ENCODE peak calls at places on chromosomes 13 and 19, in six cellular contexts. U, A, Y, L, C and M are unnamed samples.

GRCh38 chr13:107669356-107669755 is 546.0 kb downstream of the LIG4 start:
- DNase-seq in L (peak), A (no peak), U (no peak), Y (no peak), C (no peak), M (no peak)

GRCh38 chr19:28299649-28300048 is 913.3 kb downstream of the UQCRFS1 start:
- DNase-seq in Y (no peak), U (no peak), A (no peak), L (no peak), C (no peak), M (no peak)

GRCh38 chr13:78589206-78589605 is 14.1 kb downstream of the POU4F1 start:
- DNase-seq in L (peak), C (peak), A (no peak), Y (peak), U (no peak), M (peak)

GRCh38 chr13:99392126-99392805 is 85.1 kb upstream of the GPR183 start:
- DNase-seq in Y (no peak), C (no peak), A (no peak), L (no peak), U (no peak), M (no peak)

GRCh38 chr19:54415208-54415900 is at the start of gene TTYH1:
- DNase-seq in Y (peak), L (no peak), A (no peak), C (no peak), U (no peak), M (peak)

GRCh38 chr19:1845642-1846041 is 2.6 kb downstream of the REXO1 start:
- DNase-seq in L (no peak), U (no peak), C (no peak), Y (no peak), A (no peak), M (no peak)

GRCh38 chr13:33109319-33109718 is 93.1 kb downstream of the KL start:
- DNase-seq in L (peak), C (no peak), U (no peak), Y (no peak), A (no peak), M (no peak)

GRCh38 chr19:48053856-48054255 is 10.0 kb upstream of the CABP5 start:
- DNase-seq in C (no peak), L (no peak), Y (no peak), U (no peak), A (no peak), M (no peak)

GRCh38 chr19:35090795-35091214 is 24.8 kb upstream of the FXYD3 start:
- DNase-seq in A (no peak), Y (no peak), L (no peak), U (no peak), C (no peak), M (peak)

GRCh38 chr13:31038834-31039552 is 106.5 kb downstream of the TEX26 start:
- DNase-seq in U (no peak), L (peak), Y (no peak), C (no peak), A (no peak), M (no peak)

GRCh38 chr13:69168436-69168835 is 939.2 kb upstream of the ATXN8OS start:
- DNase-seq in A (no peak), Y (no peak), C (no peak), L (no peak), U (no peak), M (no peak)

GRCh38 chr19:18109363-18109730 is 11.8 kb downstream of the MAST3 start:
- DNase-seq in U (no peak), C (no peak), L (no peak), Y (no peak), A (no peak), M (no peak)

GRCh38 chr19:15836345-15836594 is 20.8 kb upstream of the OR10H1 start:
- DNase-seq in L (peak), Y (no peak), U (no peak), A (no peak), C (no peak), M (no peak)

GRCh38 chr19:23882493-23882892 is 32.2 kb upstream of the ZNF726 start:
- DNase-seq in Y (no peak), C (no peak), U (no peak), L (no peak), A (no peak), M (no peak)

GRCh38 chr19:36115453-36116343 is at the start of gene TBCB:
- DNase-seq in U (peak), C (peak), A (peak), L (peak), Y (peak), M (no peak)

GRCh38 chr13:46797468-46798237 is 692 bp upstream of the ESD start:
- DNase-seq in Y (peak), C (no peak), A (no peak), L (peak), U (no peak), M (no peak)

GRCh38 chr19:5403968-5404640 is 51.1 kb upstream of the ZNRF4 start:
- DNase-seq in C (peak), Y (peak), U (peak), A (peak), L (peak), M (peak)

GRCh38 chr13:90099847-90100246 is 1247.6 kb upstream of the MIR17HG start:
- DNase-seq in A (no peak), Y (no peak), L (no peak), U (no peak), C (no peak), M (no peak)

GRCh38 chr19:4403005-4403761 is 743 bp downstream of the CHAF1A start:
- DNase-seq in Y (no peak), C (no peak), U (no peak), A (no peak), L (no peak), M (peak)

GRCh38 chr19:51138549-51138979 is 3.5 kb upstream of the SIGLEC7 start:
- DNase-seq in Y (no peak), A (no peak), L (no peak), U (peak), C (peak), M (peak)

GRCh38 chr19:38730731-38731589 is 13.3 kb downstream of the CAPN12 start:
- DNase-seq in L (no peak), C (no peak), A (no peak), Y (no peak), U (peak), M (peak)

GRCh38 chr13:60617863-60618733 is 221.1 kb downstream of the TDRD3 start:
- DNase-seq in U (no peak), C (no peak), Y (no peak), A (no peak), L (peak), M (peak)

GRCh38 chr13:30504081-30504480 is 38.3 kb upstream of the HMGB1 start:
- DNase-seq in L (peak), A (no peak), Y (peak), U (no peak), C (no peak), M (no peak)

GRCh38 chr13:31213681-31214289 is 14.0 kb downstream of the B3GLCT start:
- DNase-seq in C (no peak), A (no peak), L (no peak), U (no peak), Y (no peak), M (no peak)

GRCh38 chr19:19860756-19861390 is 4.8 kb upstream of the ZNF253 start:
- DNase-seq in C (no peak), L (no peak), Y (peak), A (no peak), U (no peak), M (peak)

GRCh38 chr13:45086484-45086883 is 33.8 kb upstream of the GTF2F2 start:
- DNase-seq in C (no peak), A (no peak), L (peak), Y (no peak), U (no peak), M (no peak)

GRCh38 chr13:108496364-108497215 is 132.8 kb upstream of the MYO16 start:
- DNase-seq in Y (no peak), L (peak), A (no peak), U (no peak), C (no peak), M (peak)

GRCh38 chr19:1683869-1684572 is 31.6 kb upstream of the TCF3 start:
- DNase-seq in C (no peak), A (no peak), Y (peak), U (no peak), L (no peak), M (no peak)

GRCh38 chr13:105202384-105202783 is 1333.1 kb downstream of the EFNB2 start:
- DNase-seq in Y (no peak), L (peak), U (no peak), A (no peak), C (no peak), M (no peak)

GRCh38 chr13:76570485-76570884 is 315.7 kb downstream of the KCTD12 start:
- DNase-seq in A (no peak), L (no peak), U (no peak), C (no peak), Y (no peak), M (no peak)

GRCh38 chr19:47421244-47421786 is 2.0 kb upstream of the MEIS3 start:
- DNase-seq in Y (no peak), A (no peak), L (no peak), U (no peak), C (no peak), M (no peak)

GRCh38 chr19:47176627-47177090 is 46.0 kb downstream of the SAE1 start:
- DNase-seq in U (no peak), Y (no peak), L (peak), C (no peak), A (no peak), M (no peak)

GRCh38 chr19:31759359-31759758 is 410.1 kb upstream of the TSHZ3 start:
- DNase-seq in Y (no peak), A (no peak), L (no peak), U (no peak), C (no peak), M (no peak)

GRCh38 chr13:50529154-50529882 is 314.2 kb downstream of the DLEU7 start:
- DNase-seq in A (no peak), C (peak), L (peak), U (peak), Y (peak), M (peak)

GRCh38 chr13:102609696-102610095 is 12.9 kb downstream of the TPP2 start:
- DNase-seq in U (no peak), A (no peak), L (no peak), C (no peak), Y (no peak), M (no peak)

GRCh38 chr19:55299991-55300390 is 16.2 kb downstream of the BRSK1 start:
- DNase-seq in C (no peak), U (no peak), Y (no peak), L (no peak), A (no peak), M (no peak)

GRCh38 chr13:42626461-42626860 is 52.5 kb downstream of the TNFSF11 start:
- DNase-seq in A (no peak), C (no peak), Y (no peak), U (no peak), L (no peak), M (no peak)

GRCh38 chr13:36362251-36362650 is 16.1 kb upstream of the SPART start:
- DNase-seq in U (no peak), Y (no peak), C (no peak), A (no peak), L (peak), M (no peak)

GRCh38 chr19:4589579-4590410 is 30.3 kb upstream of the SEMA6B start:
- DNase-seq in U (no peak), Y (peak), L (no peak), C (peak), A (no peak), M (peak)

DNA sequence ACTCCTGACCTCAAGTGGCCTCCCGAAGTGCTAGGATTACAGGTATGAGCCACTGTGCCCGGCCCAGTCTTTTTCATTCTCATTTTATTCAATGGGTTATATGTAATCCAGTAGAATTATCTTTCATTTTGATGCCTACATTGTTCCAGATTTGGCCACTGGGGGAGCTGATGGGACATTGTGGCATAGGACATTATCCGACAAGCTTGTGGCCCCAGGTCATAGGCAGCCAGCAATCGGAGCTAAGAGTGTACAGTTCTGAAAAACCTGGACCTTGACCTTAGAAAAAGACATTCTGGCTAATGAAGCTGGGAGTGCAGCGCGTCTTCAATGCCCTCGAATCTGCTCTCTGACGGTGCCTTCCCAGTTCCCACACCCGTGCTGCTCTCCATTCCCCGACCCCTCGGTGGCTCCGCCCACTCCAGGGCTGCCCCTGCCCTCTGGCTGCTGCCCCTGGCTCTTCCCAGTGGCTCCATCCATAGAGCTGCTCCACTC is 108.7 kb downstream of the TEX29 start:
- DNase-seq in A (no peak), Y (peak), U (no peak), L (peak), C (no peak), M (peak)
- H3K4me3 ChIP-seq in A (no peak), Y (no peak), U (no peak), L (no peak), C (peak), M (peak)

GRCh38 chr19:37165635-37166034 is 6.9 kb downstream of the ZNF585A start:
- DNase-seq in Y (no peak), U (no peak), A (no peak), C (no peak), L (no peak), M (no peak)

GRCh38 chr19:37160153-37160552 is 12.3 kb downstream of the ZNF585A start:
- DNase-seq in Y (no peak), U (no peak), C (no peak), L (no peak), A (no peak), M (no peak)
- TF ChIP-seq CTCF in Y (no peak), U (no peak), C (no peak), L (no peak), A (no peak), M (no peak)

GRCh38 chr19:12783849-12784393 is 7.4 kb upstream of the JUNB start:
- DNase-seq in C (peak), Y (no peak), L (no peak), U (peak), A (no peak), M (peak)
- H3K4me3 ChIP-seq in C (peak), Y (no peak), L (no peak), U (peak), A (no peak), M (no peak)

DNA sequence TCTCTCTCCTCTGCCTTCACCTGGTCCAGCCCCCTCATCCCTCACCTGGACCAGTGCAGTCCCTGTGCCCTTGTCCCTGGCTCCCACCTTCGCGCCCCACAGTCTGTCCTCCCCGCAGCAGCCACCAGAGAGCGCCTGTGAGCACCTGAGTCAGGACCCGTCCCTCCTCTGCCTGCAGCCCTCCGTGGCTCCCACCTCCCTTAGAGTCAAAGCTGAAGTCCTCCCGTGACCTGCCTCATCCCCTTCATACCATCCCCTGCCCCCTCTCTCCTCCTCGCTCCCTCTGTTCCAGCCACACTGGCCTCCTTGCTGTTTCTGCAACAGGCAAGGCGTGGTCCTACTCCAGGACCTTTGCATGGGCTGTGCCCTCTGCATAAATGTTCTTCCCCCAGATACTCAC is 10.3 kb downstream of the CELF5 start:
- DNase-seq in U (no peak), C (no peak), Y (peak), L (no peak), A (no peak), M (peak)
- TF ChIP-seq CTCF in U (no peak), C (no peak), Y (peak), L (peak), A (peak), M (peak)

DNA sequence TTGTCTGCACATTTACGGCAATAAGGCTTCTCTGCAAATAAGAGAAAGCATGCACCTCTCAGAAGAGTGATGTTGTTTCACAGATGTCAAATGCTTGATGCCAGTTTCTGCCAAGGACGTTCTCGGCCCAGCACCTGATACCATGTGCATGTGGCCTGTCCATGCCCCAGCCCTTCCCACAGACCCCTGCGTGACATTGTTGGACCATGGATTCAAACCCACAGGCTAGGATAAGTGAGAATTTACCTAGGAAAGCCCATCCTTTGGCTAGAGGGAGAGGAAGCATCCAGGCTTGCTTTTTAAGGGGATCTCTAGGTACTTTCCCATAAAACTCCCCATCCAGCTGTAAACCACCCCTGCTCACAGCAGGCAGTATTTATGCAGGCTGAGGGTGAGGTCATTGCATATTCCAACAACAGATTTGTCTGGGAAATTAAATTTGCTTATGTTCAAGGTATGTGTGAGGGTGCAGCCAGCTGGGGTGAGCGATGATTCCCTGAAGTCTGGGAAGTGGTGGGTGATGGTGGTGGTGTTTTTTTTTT is 96.2 kb upstream of the C1QTNF9B start:
- DNase-seq in L (no peak), C (no peak), U (no peak), A (no peak), Y (no peak), M (no peak)
- H3K4me3 ChIP-seq in L (no peak), C (no peak), U (no peak), A (no peak), Y (no peak), M (no peak)

DNA sequence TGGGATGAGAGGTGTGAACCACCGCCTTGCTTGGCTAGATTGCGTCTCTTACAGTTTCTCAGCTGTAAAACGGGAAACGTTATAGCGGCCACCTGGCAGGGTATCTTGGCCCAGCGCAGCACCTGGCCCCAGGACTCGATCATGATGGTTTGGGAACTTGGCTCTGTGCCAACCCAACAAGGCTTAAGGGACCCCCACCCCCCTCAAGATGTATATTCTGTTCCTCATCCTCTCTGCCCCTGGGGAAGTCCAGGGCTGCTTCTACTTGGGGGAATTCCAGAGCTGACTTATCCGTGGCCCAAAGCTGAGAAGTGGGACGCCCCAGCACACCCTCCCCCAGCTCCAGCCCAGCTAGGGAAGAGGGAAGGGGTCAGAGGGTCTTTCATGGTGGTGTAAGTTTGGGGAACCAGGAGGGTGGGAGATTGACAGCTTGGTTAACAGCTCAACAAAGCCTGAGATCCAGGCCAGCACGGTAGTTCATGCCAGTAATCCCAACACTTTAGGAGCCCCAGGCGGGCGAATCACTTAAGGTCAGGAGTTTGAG is 695 bp downstream of the ICAM1 start:
- DNase-seq in Y (peak), C (no peak), L (no peak), U (no peak), A (no peak), M (no peak)
- TF ChIP-seq CTCF in Y (no peak), C (no peak), L (no peak), U (no peak), A (no peak), M (no peak)

GRCh38 chr19:6465006-6465405 is 935 bp downstream of the CRB3 start:
- DNase-seq in L (no peak), Y (no peak), C (no peak), U (no peak), A (no peak), M (peak)
- H3K4me3 ChIP-seq in L (no peak), Y (no peak), C (no peak), U (peak), A (no peak), M (peak)